ENCODE peak calls at places on chromosomes 5 and 9, in eight cellular contexts. H is tibial nerve; X is fibroblast of mammary gland; E is memory B cell; G is RCC 7860; Q is stimulated activated CD8-positive, alpha-beta memory T cell treated with anti-CD3 and anti-CD28 coated beads, Interleukin-2, amount 100 ng/mL, for 48 hours; K is lower lobe of right lung; U is C1 segment of cervical spinal cord. I is an unnamed sample.

GRCh38 chr5:14826714-14827113 is 44.9 kb downstream of the ANKH start:
- DNase-seq in H (no peak), X (no peak), E (no peak), G (no peak), Q (no peak), K (no peak), U (no peak), I (no peak)

GRCh38 chr9:36874261-36874660 is 159.8 kb downstream of the PAX5 start:
- DNase-seq in H (no peak), X (no peak), E (no peak), G (no peak), Q (no peak), K (no peak), U (no peak), I (no peak)

GRCh38 chr9:89844535-89844934 is 239.7 kb downstream of the GADD45G start:
- DNase-seq in H (no peak), X (no peak), E (no peak), G (no peak), Q (no peak), K (peak), U (no peak), I (no peak)

GRCh38 chr9:35835216-35835604 is 6.2 kb downstream of the TMEM8B start:
- DNase-seq in H (no peak), X (no peak), E (no peak), G (no peak), Q (no peak), K (no peak), U (no peak), I (no peak)

GRCh38 chr9:135908334-135909204 is 1.2 kb upstream of the CAMSAP1 start:
- DNase-seq in H (no peak), X (peak), E (no peak), G (peak), Q (no peak), K (peak), U (no peak), I (no peak)

GRCh38 chr5:159043551-159043950 is 56.2 kb downstream of the EBF1 start:
- DNase-seq in H (no peak), X (no peak), E (no peak), G (no peak), Q (no peak), K (no peak), U (no peak), I (no peak)

GRCh38 chr5:59158165-59158564 is 575.3 kb downstream of the RAB3C start:
- DNase-seq in H (no peak), X (peak), E (no peak), G (no peak), Q (no peak), K (no peak), U (no peak), I (no peak)

GRCh38 chr5:155983954-155984353 is 343.0 kb upstream of the SGCD start:
- DNase-seq in H (no peak), X (peak), E (no peak), G (no peak), Q (no peak), K (no peak), U (no peak), I (no peak)

GRCh38 chr5:139895647-139896046 is 100.0 kb downstream of the PSD2 start:
- DNase-seq in H (no peak), X (no peak), E (no peak), G (no peak), Q (no peak), K (no peak), U (no peak), I (no peak)

GRCh38 chr5:61329729-61330128 is 2.3 kb upstream of the ZSWIM6 start:
- DNase-seq in H (no peak), X (no peak), E (no peak), G (peak), Q (no peak), K (no peak), U (no peak), I (no peak)

GRCh38 chr5:62385136-62385535 is 18.6 kb downstream of the DIMT1 start:
- DNase-seq in H (no peak), X (no peak), E (no peak), G (no peak), Q (no peak), K (no peak), U (no peak), I (no peak)